ENCODE peak calls at places on chromosome 5, in ten cellular contexts. One of them, this sample, is unnamed.
A peak's percentile ranks its signal among the peaks of the same experiment; 100 is the strongest.

GRCh38 chr5:36443941-36444340 is 142.2 kb upstream of the RANBP3L start:
- DNase-seq in HFFc6: no peak
- DNase-seq in Ammon's horn: no peak
- DNase-seq in stimulated activated CD4-positive, alpha-beta T cell treated with anti-CD3 and anti-CD28 coated beads, Interleukin-4, amount 100 ng/mL, for 48 hours: no peak
- DNase-seq in T-cell: no peak
- DNase-seq in heart right ventricle: no peak
- DNase-seq in NCI-H82: peak; percentile 72
- DNase-seq in NCI-H1417: no peak
- DNase-seq in astrocyte: no peak
- DNase-seq in GM20000: no peak
- DNase-seq in this sample: no peak

GRCh38 chr5:91257301-91257700 is 125.8 kb downstream of the ARRDC3 start:
- DNase-seq in HFFc6: no peak
- DNase-seq in Ammon's horn: no peak
- DNase-seq in stimulated activated CD4-positive, alpha-beta T cell treated with anti-CD3 and anti-CD28 coated beads, Interleukin-4, amount 100 ng/mL, for 48 hours: no peak
- DNase-seq in T-cell: no peak
- DNase-seq in heart right ventricle: no peak
- DNase-seq in NCI-H82: no peak
- DNase-seq in NCI-H1417: no peak
- DNase-seq in astrocyte: no peak
- DNase-seq in GM20000: no peak
- DNase-seq in this sample: no peak

GRCh38 chr5:147458581-147458980 is 51.3 kb downstream of the DPYSL3 start:
- DNase-seq in HFFc6: no peak
- DNase-seq in Ammon's horn: no peak
- DNase-seq in stimulated activated CD4-positive, alpha-beta T cell treated with anti-CD3 and anti-CD28 coated beads, Interleukin-4, amount 100 ng/mL, for 48 hours: no peak
- DNase-seq in T-cell: no peak
- DNase-seq in heart right ventricle: no peak
- DNase-seq in NCI-H82: peak; percentile 89
- DNase-seq in NCI-H1417: no peak
- DNase-seq in astrocyte: no peak
- DNase-seq in GM20000: no peak
- DNase-seq in this sample: no peak

GRCh38 chr5:176771102-176771845 is 39.1 kb upstream of the UNC5A start:
- DNase-seq in HFFc6: no peak
- DNase-seq in Ammon's horn: no peak
- DNase-seq in stimulated activated CD4-positive, alpha-beta T cell treated with anti-CD3 and anti-CD28 coated beads, Interleukin-4, amount 100 ng/mL, for 48 hours: no peak
- DNase-seq in T-cell: no peak
- DNase-seq in heart right ventricle: no peak
- DNase-seq in NCI-H82: no peak
- DNase-seq in NCI-H1417: no peak
- DNase-seq in astrocyte: no peak
- DNase-seq in GM20000: no peak
- DNase-seq in this sample: no peak

GRCh38 chr5:27412379-27412778 is 374.0 kb upstream of the CDH9 start:
- DNase-seq in HFFc6: no peak
- DNase-seq in Ammon's horn: no peak
- DNase-seq in stimulated activated CD4-positive, alpha-beta T cell treated with anti-CD3 and anti-CD28 coated beads, Interleukin-4, amount 100 ng/mL, for 48 hours: no peak
- DNase-seq in T-cell: no peak
- DNase-seq in heart right ventricle: no peak
- DNase-seq in NCI-H82: no peak
- DNase-seq in NCI-H1417: no peak
- DNase-seq in astrocyte: no peak
- DNase-seq in GM20000: no peak
- DNase-seq in this sample: no peak

GRCh38 chr5:78530342-78531096 is 118.1 kb downstream of the LHFPL2 start:
- DNase-seq in HFFc6: peak; percentile 84
- DNase-seq in Ammon's horn: no peak
- DNase-seq in stimulated activated CD4-positive, alpha-beta T cell treated with anti-CD3 and anti-CD28 coated beads, Interleukin-4, amount 100 ng/mL, for 48 hours: no peak
- DNase-seq in T-cell: no peak
- DNase-seq in heart right ventricle: no peak
- DNase-seq in NCI-H82: no peak
- DNase-seq in NCI-H1417: no peak
- DNase-seq in astrocyte: peak; percentile 100
- DNase-seq in GM20000: no peak
- DNase-seq in this sample: peak; percentile 90

GRCh38 chr5:61277190-61277589 is 54.9 kb upstream of the ZSWIM6 start:
- DNase-seq in HFFc6: peak; percentile 32
- DNase-seq in Ammon's horn: peak; percentile 58
- DNase-seq in stimulated activated CD4-positive, alpha-beta T cell treated with anti-CD3 and anti-CD28 coated beads, Interleukin-4, amount 100 ng/mL, for 48 hours: no peak
- DNase-seq in T-cell: no peak
- DNase-seq in heart right ventricle: peak; percentile 20
- DNase-seq in NCI-H82: no peak
- DNase-seq in NCI-H1417: no peak
- DNase-seq in astrocyte: peak; percentile 49
- DNase-seq in GM20000: peak; percentile 43
- DNase-seq in this sample: peak; percentile 55

GRCh38 chr5:58499231-58499630 is 8.0 kb downstream of the GAPT start:
- DNase-seq in HFFc6: no peak
- DNase-seq in Ammon's horn: no peak
- DNase-seq in stimulated activated CD4-positive, alpha-beta T cell treated with anti-CD3 and anti-CD28 coated beads, Interleukin-4, amount 100 ng/mL, for 48 hours: no peak
- DNase-seq in T-cell: no peak
- DNase-seq in heart right ventricle: no peak
- DNase-seq in NCI-H82: no peak
- DNase-seq in NCI-H1417: no peak
- DNase-seq in astrocyte: no peak
- DNase-seq in GM20000: no peak
- DNase-seq in this sample: no peak

GRCh38 chr5:152978141-152978835 is 512.2 kb upstream of the GRIA1 start:
- DNase-seq in HFFc6: no peak
- DNase-seq in Ammon's horn: no peak
- DNase-seq in stimulated activated CD4-positive, alpha-beta T cell treated with anti-CD3 and anti-CD28 coated beads, Interleukin-4, amount 100 ng/mL, for 48 hours: no peak
- DNase-seq in T-cell: no peak
- DNase-seq in heart right ventricle: no peak
- DNase-seq in NCI-H82: no peak
- DNase-seq in NCI-H1417: no peak
- DNase-seq in astrocyte: no peak
- DNase-seq in GM20000: no peak
- DNase-seq in this sample: no peak

GRCh38 chr5:108167174-108167573 is 214.7 kb downstream of the FBXL17 start:
- DNase-seq in HFFc6: no peak
- DNase-seq in Ammon's horn: no peak
- DNase-seq in stimulated activated CD4-positive, alpha-beta T cell treated with anti-CD3 and anti-CD28 coated beads, Interleukin-4, amount 100 ng/mL, for 48 hours: no peak
- DNase-seq in T-cell: no peak
- DNase-seq in heart right ventricle: no peak
- DNase-seq in NCI-H82: no peak
- DNase-seq in NCI-H1417: no peak
- DNase-seq in astrocyte: peak; percentile 19
- DNase-seq in GM20000: no peak
- DNase-seq in this sample: no peak

GRCh38 chr5:142717582-142718215 is 31.8 kb upstream of the FGF1 start:
- DNase-seq in HFFc6: peak; percentile 46
- DNase-seq in Ammon's horn: peak; percentile 77
- DNase-seq in stimulated activated CD4-positive, alpha-beta T cell treated with anti-CD3 and anti-CD28 coated beads, Interleukin-4, amount 100 ng/mL, for 48 hours: no peak
- DNase-seq in T-cell: no peak
- DNase-seq in heart right ventricle: peak; percentile 59
- DNase-seq in NCI-H82: peak; percentile 53
- DNase-seq in NCI-H1417: no peak
- DNase-seq in astrocyte: peak; percentile 39
- DNase-seq in GM20000: peak; percentile 20
- DNase-seq in this sample: peak; percentile 76

GRCh38 chr5:125317546-125317995 is 571.1 kb upstream of the ZNF608 start:
- DNase-seq in HFFc6: no peak
- DNase-seq in Ammon's horn: peak; percentile 16
- DNase-seq in stimulated activated CD4-positive, alpha-beta T cell treated with anti-CD3 and anti-CD28 coated beads, Interleukin-4, amount 100 ng/mL, for 48 hours: no peak
- DNase-seq in T-cell: no peak
- DNase-seq in heart right ventricle: no peak
- DNase-seq in NCI-H82: peak; percentile 73
- DNase-seq in NCI-H1417: peak; percentile 77
- DNase-seq in astrocyte: peak; percentile 10
- DNase-seq in GM20000: no peak
- DNase-seq in this sample: no peak

GRCh38 chr5:541148-541887 is 17.1 kb upstream of the SLC9A3 start:
- DNase-seq in HFFc6: no peak
- DNase-seq in Ammon's horn: no peak
- DNase-seq in stimulated activated CD4-positive, alpha-beta T cell treated with anti-CD3 and anti-CD28 coated beads, Interleukin-4, amount 100 ng/mL, for 48 hours: no peak
- DNase-seq in T-cell: no peak
- DNase-seq in heart right ventricle: no peak
- DNase-seq in NCI-H82: no peak
- DNase-seq in NCI-H1417: no peak
- DNase-seq in astrocyte: no peak
- DNase-seq in GM20000: no peak
- DNase-seq in this sample: no peak

GRCh38 chr5:141349917-141350619 is at the start of gene PCDHGB1:
- DNase-seq in HFFc6: peak; percentile 53
- DNase-seq in Ammon's horn: peak; percentile 44
- DNase-seq in stimulated activated CD4-positive, alpha-beta T cell treated with anti-CD3 and anti-CD28 coated beads, Interleukin-4, amount 100 ng/mL, for 48 hours: no peak
- DNase-seq in T-cell: no peak
- DNase-seq in heart right ventricle: peak; percentile 52
- DNase-seq in NCI-H82: peak; percentile 78
- DNase-seq in NCI-H1417: peak; percentile 2
- DNase-seq in astrocyte: peak; percentile 41
- DNase-seq in GM20000: peak; percentile 85
- DNase-seq in this sample: peak; percentile 76